ENCODE peak calls at places on chromosomes 6 and 20, in five cellular contexts. P, G, K, R and V are unnamed samples.
A peak's percentile ranks its signal among the peaks of the same experiment; 100 is the strongest.

GRCh38 chr20:6008254-6008653 is 45.6 kb downstream of the LRRN4 start:
- DNase-seq in P (peak; percentile 76), G (no peak), K (peak; percentile 41), R (peak; percentile 62), V (no peak)

GRCh38 chr6:44061375-44062104 is 65.7 kb downstream of the MRPL14 start:
- DNase-seq in P (no peak), G (no peak), K (no peak), R (no peak), V (no peak)

GRCh38 chr20:46801003-46801702 is 91.7 kb downstream of the SLC2A10 start:
- DNase-seq in P (no peak), G (no peak), K (no peak), R (no peak), V (no peak)

GRCh38 chr20:16479666-16480065 is 93.6 kb downstream of the KIF16B start:
- DNase-seq in P (no peak), G (no peak), K (no peak), R (no peak), V (no peak)

GRCh38 chr6:112851141-112851540 is 504.0 kb downstream of the RFPL4B start:
- DNase-seq in P (no peak), G (no peak), K (no peak), R (no peak), V (no peak)

GRCh38 chr20:60057866-60058807 is 99.9 kb downstream of the CDH26 start:
- DNase-seq in P (no peak), G (peak; percentile 13), K (no peak), R (no peak), V (no peak)

GRCh38 chr20:62993856-62994494 is 12.8 kb downstream of the BHLHE23 start:
- DNase-seq in P (no peak), G (no peak), K (no peak), R (no peak), V (no peak)

GRCh38 chr20:64212750-64213149 is 42.8 kb upstream of the PCMTD2 start:
- DNase-seq in P (no peak), G (no peak), K (no peak), R (no peak), V (no peak)

GRCh38 chr20:50572922-50573777 is 63.0 kb downstream of the PTPN1 start:
- DNase-seq in P (no peak), G (no peak), K (no peak), R (no peak), V (no peak)

GRCh38 chr6:167122041-167122826 is 662 bp upstream of the CCR6 start:
- DNase-seq in P (no peak), G (no peak), K (no peak), R (no peak), V (no peak)

GRCh38 chr20:58010186-58010585 is 218.3 kb downstream of the ANKRD60 start:
- DNase-seq in P (no peak), G (no peak), K (no peak), R (no peak), V (peak; percentile 50)